ENCODE peak calls at places on chromosomes 11 and 22, in five cellular contexts. One of them, this sample, is unnamed. For H3K4me1, the result is how much of the 10 kb centered on the place peaks cover.

GRCh38 chr22:46397514-46397913 is 62.0 kb downstream of the TRMU start:
- DNase-seq in GM12878: no peak
- DNase-seq in HCT116: no peak
- DNase-seq in GM23248: no peak
- DNase-seq in neural progenitor cell: no peak
- DNase-seq in this sample: no peak

GRCh38 chr11:23632293-23632692 is 772.0 kb upstream of the CCDC179 start:
- DNase-seq in GM12878: no peak
- DNase-seq in HCT116: no peak
- DNase-seq in GM23248: no peak
- DNase-seq in neural progenitor cell: no peak
- DNase-seq in this sample: no peak

GRCh38 chr11:17063171-17064002 is 14.1 kb downstream of the RPS13 start:
- DNase-seq in GM12878: peak
- DNase-seq in HCT116: peak
- DNase-seq in GM23248: peak
- DNase-seq in neural progenitor cell: peak
- DNase-seq in this sample: peak

GRCh38 chr22:50199251-50199721 is 1.5 kb upstream of the SELENOO start:
- DNase-seq in GM12878: no peak
- DNase-seq in HCT116: no peak
- DNase-seq in GM23248: no peak
- DNase-seq in neural progenitor cell: no peak
- DNase-seq in this sample: no peak

GRCh38 chr11:129408865-129409444 is 33.3 kb downstream of the BARX2 start:
- DNase-seq in GM12878: no peak
- DNase-seq in HCT116: no peak
- DNase-seq in GM23248: no peak
- DNase-seq in neural progenitor cell: no peak
- DNase-seq in this sample: no peak

GRCh38 chr11:7384691-7385090 is 100.6 kb upstream of the OLFML1 start:
- DNase-seq in GM12878: no peak
- DNase-seq in HCT116: no peak
- DNase-seq in GM23248: no peak
- DNase-seq in neural progenitor cell: no peak
- DNase-seq in this sample: no peak

GRCh38 chr11:16169541-16169940 is 186.8 kb downstream of the SOX6 start:
- DNase-seq in GM12878: no peak
- DNase-seq in HCT116: no peak
- DNase-seq in GM23248: peak
- DNase-seq in neural progenitor cell: no peak
- DNase-seq in this sample: no peak

GRCh38 chr22:30344447-30345200 is 12.1 kb downstream of the SF3A1 start:
- DNase-seq in GM12878: no peak
- DNase-seq in HCT116: no peak
- DNase-seq in GM23248: no peak
- DNase-seq in neural progenitor cell: no peak
- DNase-seq in this sample: no peak

GRCh38 chr22:19841641-19842385 is 12.9 kb downstream of the GNB1L start:
- DNase-seq in GM12878: no peak
- DNase-seq in HCT116: no peak
- DNase-seq in GM23248: no peak
- DNase-seq in neural progenitor cell: no peak
- DNase-seq in this sample: no peak

GRCh38 chr11:83033972-83034672 is 37.6 kb downstream of the RAB30 start:
- DNase-seq in GM12878: no peak
- DNase-seq in HCT116: no peak
- DNase-seq in GM23248: peak
- DNase-seq in neural progenitor cell: peak
- DNase-seq in this sample: peak

GRCh38 chr22:31260474-31260856 is 31.8 kb downstream of the PIK3IP1 start:
- DNase-seq in GM12878: no peak
- DNase-seq in HCT116: no peak
- DNase-seq in GM23248: no peak
- DNase-seq in neural progenitor cell: no peak
- DNase-seq in this sample: no peak

GRCh38 chr11:86205415-86206268 is 38.9 kb upstream of the EED start:
- DNase-seq in GM12878: no peak
- DNase-seq in HCT116: no peak
- DNase-seq in GM23248: no peak
- DNase-seq in neural progenitor cell: no peak
- DNase-seq in this sample: no peak

GRCh38 chr11:119907934-119908760 is 179.1 kb upstream of the NECTIN1 start:
- DNase-seq in GM12878: no peak
- DNase-seq in HCT116: no peak
- DNase-seq in GM23248: no peak
- DNase-seq in neural progenitor cell: no peak
- DNase-seq in this sample: no peak

GRCh38 chr22:42335839-42336378 is 65.5 kb upstream of the TCF20 start:
- DNase-seq in GM12878: no peak
- DNase-seq in HCT116: no peak
- DNase-seq in GM23248: no peak
- DNase-seq in neural progenitor cell: no peak
- DNase-seq in this sample: no peak

GRCh38 chr11:68950268-68950667 is 30.5 kb downstream of the MRGPRD start:
- DNase-seq in GM12878: no peak
- DNase-seq in HCT116: peak
- DNase-seq in GM23248: peak
- DNase-seq in neural progenitor cell: peak
- DNase-seq in this sample: peak

GRCh38 chr22:34950480-34950879 is 115.5 kb upstream of the ISX start:
- DNase-seq in GM12878: no peak
- DNase-seq in HCT116: no peak
- DNase-seq in GM23248: no peak
- DNase-seq in neural progenitor cell: peak
- DNase-seq in this sample: no peak

GRCh38 chr22:24141586-24141985 is 39.7 kb upstream of the SUSD2 start:
- DNase-seq in GM12878: no peak
- DNase-seq in HCT116: no peak
- DNase-seq in GM23248: peak
- DNase-seq in neural progenitor cell: no peak
- DNase-seq in this sample: peak

GRCh38 chr11:121645596-121645995 is 192.8 kb upstream of the SORL1-AS1 start:
- DNase-seq in GM12878: no peak
- DNase-seq in HCT116: no peak
- DNase-seq in GM23248: peak
- DNase-seq in neural progenitor cell: no peak
- DNase-seq in this sample: no peak

GRCh38 chr11:131079036-131079435 is 162.8 kb upstream of the SNX19 start:
- DNase-seq in GM12878: no peak
- DNase-seq in HCT116: no peak
- DNase-seq in GM23248: peak
- DNase-seq in neural progenitor cell: no peak
- DNase-seq in this sample: peak

GRCh38 chr11:64643258-64643881 is 52.4 kb downstream of the SLC22A12 start:
- DNase-seq in GM12878: no peak
- DNase-seq in HCT116: no peak
- DNase-seq in GM23248: peak
- DNase-seq in neural progenitor cell: peak
- DNase-seq in this sample: no peak

GRCh38 chr22:46974631-46975585 is 212.5 kb downstream of the TBC1D22A start:
- DNase-seq in GM12878: no peak
- DNase-seq in HCT116: no peak
- DNase-seq in GM23248: no peak
- DNase-seq in neural progenitor cell: no peak
- DNase-seq in this sample: no peak

GRCh38 chr11:122601131-122602125 is 54.1 kb upstream of the UBASH3B start:
- DNase-seq in GM12878: no peak
- DNase-seq in HCT116: no peak
- DNase-seq in GM23248: peak
- DNase-seq in neural progenitor cell: no peak
- DNase-seq in this sample: peak

GRCh38 chr11:22555901-22556300 is 69.7 kb downstream of the FANCF start:
- DNase-seq in GM12878: no peak
- DNase-seq in HCT116: no peak
- DNase-seq in GM23248: peak
- DNase-seq in neural progenitor cell: no peak
- DNase-seq in this sample: peak

GRCh38 chr11:73641668-73642067 is 4.7 kb upstream of the PLEKHB1 start:
- DNase-seq in GM12878: no peak
- DNase-seq in HCT116: no peak
- DNase-seq in GM23248: no peak
- DNase-seq in neural progenitor cell: no peak
- DNase-seq in this sample: no peak

GRCh38 chr22:19103881-19104821 is 18.1 kb downstream of the DGCR2 start:
- DNase-seq in GM12878: no peak
- DNase-seq in HCT116: no peak
- DNase-seq in GM23248: peak
- DNase-seq in neural progenitor cell: no peak
- DNase-seq in this sample: peak

GRCh38 chr11:103395612-103396011 is 286.4 kb downstream of the DYNC2H1 start:
- DNase-seq in GM12878: no peak
- DNase-seq in HCT116: no peak
- DNase-seq in GM23248: peak
- DNase-seq in neural progenitor cell: no peak
- DNase-seq in this sample: peak

GRCh38 chr11:5258543-5259262 is 4.1 kb upstream of the HBG2 start:
- DNase-seq in GM12878: no peak
- DNase-seq in HCT116: no peak
- DNase-seq in GM23248: no peak
- DNase-seq in neural progenitor cell: no peak
- DNase-seq in this sample: no peak
- H3K4me2 ChIP-seq in GM12878: no peak
- H3K4me2 ChIP-seq in HCT116: no peak
- H3K4me2 ChIP-seq in GM23248: no peak
- H3K4me2 ChIP-seq in neural progenitor cell: no peak
- H3K4me2 ChIP-seq in this sample: no peak

GRCh38 chr11:2883717-2884423 is 1.7 kb downstream of the CDKN1C start:
- DNase-seq in GM12878: no peak
- DNase-seq in HCT116: no peak
- DNase-seq in GM23248: peak
- DNase-seq in neural progenitor cell: peak
- DNase-seq in this sample: peak

GRCh38 chr11:2885017-2885675 is 429 bp downstream of the CDKN1C start:
- DNase-seq in GM12878: no peak
- DNase-seq in HCT116: no peak
- DNase-seq in GM23248: peak
- DNase-seq in neural progenitor cell: peak
- DNase-seq in this sample: peak

GRCh38 chr11:2882681-2883110 is 2.9 kb downstream of the CDKN1C start:
- DNase-seq in GM12878: no peak
- DNase-seq in HCT116: no peak
- DNase-seq in GM23248: no peak
- DNase-seq in neural progenitor cell: peak
- DNase-seq in this sample: no peak

GRCh38 chr11:2885676-2886081 is at the start of gene CDKN1C:
- DNase-seq in GM12878: no peak
- DNase-seq in HCT116: peak
- DNase-seq in GM23248: peak
- DNase-seq in neural progenitor cell: peak
- DNase-seq in this sample: peak

DNA sequence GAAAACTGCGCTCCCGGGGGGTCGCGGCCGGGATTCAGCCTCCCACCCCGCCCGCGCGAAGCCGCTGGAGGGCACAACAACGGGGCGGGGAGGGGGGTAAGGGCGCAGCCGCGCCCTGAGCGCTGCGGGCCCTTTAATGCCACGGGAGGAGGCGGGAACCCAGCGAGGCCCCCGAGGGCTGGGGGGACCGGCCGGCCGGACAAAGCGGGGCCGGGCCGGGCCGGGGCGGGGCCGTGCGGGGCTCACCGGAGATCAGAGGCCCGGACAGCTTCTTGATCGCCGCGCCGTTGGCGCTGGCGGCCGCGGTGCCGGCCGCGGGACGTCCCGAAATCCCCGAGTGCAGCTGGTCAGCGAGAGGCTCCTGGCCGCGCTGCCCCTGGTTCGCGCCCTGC is 1.2 kb downstream of the CDKN1C start:
- DNase-seq in GM12878: no peak
- DNase-seq in HCT116: no peak
- DNase-seq in GM23248: peak
- DNase-seq in neural progenitor cell: peak
- DNase-seq in this sample: peak
- TF ChIP-seq EZH2 in GM12878: no peak
- TF ChIP-seq EZH2 in HCT116: no peak
- TF ChIP-seq EZH2 in GM23248: no peak
- TF ChIP-seq EZH2 in neural progenitor cell: no peak
- TF ChIP-seq EZH2 in this sample: no peak

DNA sequence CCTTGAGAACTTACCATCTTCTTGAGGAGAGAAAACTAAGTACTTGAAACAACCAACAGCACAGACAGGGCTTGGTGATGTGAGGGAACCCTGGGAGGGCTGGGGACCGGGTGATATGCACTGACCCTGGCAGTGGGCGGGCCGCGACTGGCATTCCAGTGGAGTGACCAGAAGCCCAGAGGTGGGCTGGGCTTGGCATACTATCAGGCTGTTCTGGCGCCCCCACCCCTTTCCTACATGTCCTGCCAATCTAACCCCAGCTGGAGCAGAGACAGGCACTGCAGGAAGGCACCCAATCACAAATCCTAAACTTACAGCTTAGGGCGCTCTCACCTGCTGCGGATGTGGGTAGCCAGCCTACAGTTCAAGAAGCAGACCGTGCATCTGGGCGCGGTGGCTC is 54.0 kb upstream of the GCAT start:
- DNase-seq in GM12878: no peak
- DNase-seq in HCT116: no peak
- DNase-seq in GM23248: peak
- DNase-seq in neural progenitor cell: no peak
- DNase-seq in this sample: peak
- H3K4me1 ChIP-seq in GM12878: under half
- H3K4me1 ChIP-seq in HCT116: half or more
- H3K4me1 ChIP-seq in GM23248: half or more
- H3K4me1 ChIP-seq in neural progenitor cell: under half
- H3K4me1 ChIP-seq in this sample: under half

DNA sequence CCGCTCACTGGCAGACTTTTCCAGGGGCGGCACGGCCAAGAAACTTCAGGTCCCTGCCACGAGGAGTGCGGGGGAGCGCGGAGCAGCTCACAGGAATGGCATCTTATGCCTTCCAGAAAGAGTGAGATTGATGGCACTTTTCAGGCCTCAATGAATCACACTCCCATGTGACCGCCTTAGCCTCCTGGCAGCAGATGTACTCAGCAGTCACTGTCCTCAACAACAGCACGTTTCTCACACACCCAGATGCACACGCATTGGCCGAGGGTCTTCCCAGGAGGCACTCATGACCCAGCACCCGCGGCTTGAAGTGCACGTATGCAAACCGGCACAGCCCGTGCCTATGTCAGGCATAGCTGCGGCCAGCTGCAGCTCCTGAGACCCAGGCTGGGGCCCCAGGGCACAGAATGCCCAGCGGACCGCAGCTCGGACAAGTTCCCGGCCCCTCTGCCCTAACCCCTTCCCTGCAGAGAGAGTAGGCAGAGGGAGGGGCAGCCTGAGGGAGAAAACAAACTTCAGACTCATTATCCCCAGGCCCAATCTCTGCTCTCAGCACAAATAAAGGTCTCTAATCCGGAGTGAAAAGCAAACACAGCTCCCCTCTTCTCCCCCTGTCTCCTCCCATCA is 48.3 kb downstream of the RPUSD4 start:
- DNase-seq in GM12878: no peak
- DNase-seq in HCT116: no peak
- DNase-seq in GM23248: peak
- DNase-seq in neural progenitor cell: peak
- DNase-seq in this sample: peak
- H3K4me2 ChIP-seq in GM12878: no peak
- H3K4me2 ChIP-seq in HCT116: no peak
- H3K4me2 ChIP-seq in GM23248: peak
- H3K4me2 ChIP-seq in neural progenitor cell: peak
- H3K4me2 ChIP-seq in this sample: no peak

This sample was measured in fibroblast of lung.